ENCODE peak calls at places on chromosomes 6 and 20, in five cellular contexts. J is OCI-LY7; G is NCI-H226; O is stimulated activated CD8-positive, alpha-beta memory T cell treated with anti-CD3 and anti-CD28 coated beads, Interleukin-4, amount 100 ng/mL, for 24 hours; U is NCI-H1092 treated with DMSO at 0.1 percent for 48 hours. D is an unnamed sample.

GRCh38 chr6:119224095-119224701 is 125.4 kb downstream of the MAN1A1 start:
- DNase-seq in G (no peak), J (no peak), U (peak; percentile 29), O (no peak), D (no peak)

GRCh38 chr6:133761706-133762105 is 127.2 kb upstream of the TCF21 start:
- DNase-seq in U (no peak), J (no peak), O (no peak), G (peak; percentile 43), D (no peak)

GRCh38 chr6:12137480-12137879 is 125.4 kb downstream of the HIVEP1 start:
- DNase-seq in G (peak; percentile 52), J (no peak), O (no peak), U (no peak), D (peak; percentile 14)

GRCh38 chr6:143027058-143027457 is 33.6 kb upstream of the AIG1 start:
- DNase-seq in J (peak; percentile 56), G (no peak), O (peak; percentile 24), U (no peak), D (no peak)

GRCh38 chr6:151690303-151690702 is 117.2 kb upstream of the ESR1 start:
- DNase-seq in O (no peak), G (no peak), U (no peak), J (peak; percentile 5), D (no peak)

GRCh38 chr6:38284772-38285406 is 354.8 kb downstream of the BTBD9 start:
- DNase-seq in J (no peak), G (no peak), O (no peak), U (no peak), D (no peak)

GRCh38 chr20:59932616-59933295 is 681 bp downstream of the SYCP2 start:
- DNase-seq in G (no peak), U (no peak), J (no peak), O (no peak), D (no peak)

GRCh38 chr6:139583420-139583819 is 209.0 kb upstream of the CITED2 start:
- DNase-seq in U (no peak), J (no peak), G (peak; percentile 50), O (no peak), D (no peak)

GRCh38 chr6:30533460-30534294 is 22.6 kb downstream of the GNL1 start:
- DNase-seq in J (no peak), G (no peak), U (no peak), O (no peak), D (no peak)

GRCh38 chr20:44050925-44051660 is 135.9 kb downstream of the JPH2 start:
- DNase-seq in J (no peak), U (no peak), O (no peak), G (no peak), D (no peak)

GRCh38 chr6:69005194-69005593 is 370.1 kb downstream of the ADGRB3 start:
- DNase-seq in G (no peak), J (no peak), U (no peak), O (no peak), D (no peak)

GRCh38 chr6:130928993-130929678 is 101.9 kb downstream of the SMLR1 start:
- DNase-seq in G (no peak), O (no peak), J (no peak), U (no peak), D (no peak)

GRCh38 chr6:136985502-136985901 is 59.3 kb downstream of the IL20RA start:
- DNase-seq in O (no peak), J (no peak), U (no peak), G (no peak), D (no peak)

GRCh38 chr6:127420558-127420957 is 38.6 kb downstream of the KIAA0408 start:
- DNase-seq in U (peak; percentile 15), G (peak; percentile 83), J (peak; percentile 42), O (peak; percentile 53), D (peak; percentile 25)

GRCh38 chr20:50355593-50356521 is 154.3 kb upstream of the PTPN1 start:
- DNase-seq in O (no peak), G (no peak), U (no peak), J (no peak), D (no peak)

GRCh38 chr6:42091718-42092023 is 41.3 kb downstream of the TAF8 start:
- DNase-seq in G (no peak), U (no peak), O (no peak), J (no peak), D (no peak)

GRCh38 chr6:139250296-139251274 is 41.2 kb downstream of the TXLNB start:
- DNase-seq in U (peak; percentile 29), J (peak; percentile 84), G (peak; percentile 29), O (peak; percentile 21), D (no peak)

GRCh38 chr6:22326500-22326899 is 29.7 kb upstream of the PRL start:
- DNase-seq in G (no peak), U (no peak), O (no peak), J (no peak), D (no peak)

GRCh38 chr6:96853083-96853482 is 15.8 kb upstream of the GPR63 start:
- DNase-seq in U (no peak), G (no peak), J (no peak), O (no peak), D (no peak)

GRCh38 chr20:18224968-18225568 is 63.3 kb upstream of the ZNF133 start:
- DNase-seq in J (no peak), U (no peak), G (peak; percentile 50), O (no peak), D (no peak)

D was measured in GF-D8.